ENCODE peak calls at places on chromosomes 13 and 19, in five cellular contexts. I is 8988T; K is sciatic nerve; E is activated T-helper 9 cell treated with anti-CD3 and anti-CD28 coated beads, Interleukin-2, amount 50 U/mL, for 16 hours; B is CD14-positive monocyte. C is an unnamed sample.

GRCh38 chr13:36965767-36966166 is 33.4 kb downstream of the ALG5 start:
- DNase-seq in B (no peak), I (peak), E (no peak), K (no peak), C (no peak)

GRCh38 chr13:36764536-36764935 is 54.5 kb upstream of the RFXAP start:
- DNase-seq in E (no peak), K (no peak), B (no peak), I (no peak), C (no peak)

GRCh38 chr13:42380420-42381164 is 108.6 kb downstream of the AKAP11 start:
- DNase-seq in B (no peak), I (no peak), E (no peak), K (no peak), C (no peak)

GRCh38 chr19:45771331-45771933 is 2.4 kb upstream of the SIX5 start:
- DNase-seq in B (no peak), I (no peak), E (no peak), K (peak), C (no peak)

GRCh38 chr13:33825083-33825482 is 7.1 kb downstream of the RFC3 start:
- DNase-seq in I (no peak), E (no peak), B (no peak), K (no peak), C (no peak)

GRCh38 chr19:58091251-58091995 is 6.6 kb downstream of the ZSCAN18 start:
- DNase-seq in B (no peak), I (no peak), K (no peak), E (no peak), C (no peak)

GRCh38 chr19:3670796-3671679 is 29.2 kb downstream of the PIP5K1C start:
- DNase-seq in K (peak), B (peak), I (no peak), E (no peak), C (peak)

GRCh38 chr13:30857636-30858035 is 48.4 kb upstream of the MEDAG start:
- DNase-seq in K (no peak), I (no peak), E (no peak), B (no peak), C (no peak)

GRCh38 chr19:10780368-10780767 is 55.6 kb downstream of the TMED1 start:
- DNase-seq in B (peak), K (peak), I (no peak), E (no peak), C (no peak)

GRCh38 chr19:47699360-47699917 is 13.8 kb upstream of the EHD2 start:
- DNase-seq in I (peak), E (peak), K (no peak), B (no peak), C (peak)

GRCh38 chr13:111909501-111909900 is 157.4 kb upstream of the SOX1 start:
- DNase-seq in K (no peak), E (no peak), B (no peak), I (peak), C (no peak)

GRCh38 chr19:56681702-56682101 is 10.1 kb upstream of the ZNF835 start:
- DNase-seq in K (no peak), I (no peak), B (no peak), E (no peak), C (no peak)

GRCh38 chr13:30153871-30154426 is 153.4 kb downstream of the KATNAL1 start:
- DNase-seq in B (no peak), I (no peak), K (no peak), E (no peak), C (no peak)

GRCh38 chr19:49925486-49925885 is 3.5 kb upstream of the ATF5 start:
- DNase-seq in E (no peak), K (no peak), I (no peak), B (no peak), C (peak)

GRCh38 chr19:39408392-39409206 is 2.0 kb downstream of the ZFP36 start:
- DNase-seq in B (no peak), K (no peak), I (peak), E (no peak), C (no peak)

GRCh38 chr19:48368942-48369341 is 4.8 kb downstream of the SYNGR4 start:
- DNase-seq in I (no peak), E (no peak), B (no peak), K (no peak), C (no peak)

GRCh38 chr13:113407103-113407530 is 43.2 kb upstream of the GRTP1 start:
- DNase-seq in I (no peak), E (no peak), B (no peak), K (peak), C (no peak)

GRCh38 chr19:33408116-33408515 is 34.6 kb downstream of the CEBPG start:
- DNase-seq in I (no peak), E (no peak), B (no peak), K (no peak), C (no peak)

GRCh38 chr13:73061478-73062275 is 2.9 kb downstream of the KLF5 start:
- DNase-seq in I (no peak), K (no peak), E (no peak), B (no peak), C (no peak)

GRCh38 chr13:107238262-107238661 is 670.3 kb upstream of the ARGLU1 start:
- DNase-seq in B (no peak), I (no peak), K (no peak), E (no peak), C (no peak)

C was measured in K562.